ENCODE peak calls at places on chromosomes 5 and 9, in ten cellular contexts. S is CD4-positive, alpha-beta T cell; Y is uterus; M is fibroblast of mammary gland; A is gastrocnemius medialis; E is Calu3; F is GM20000; O is GM12865; U is right lobe of liver; P is activated CD8-positive, alpha-beta T cell treated with anti-CD3 and anti-CD28 coated beads for 36 hours. Q is an unnamed sample.

GRCh38 chr9:114856942-114857315 is 51.1 kb upstream of the TNFSF15 start:
- DNase-seq in U (no peak), O (no peak), M (peak), Y (no peak), E (no peak), P (no peak), S (no peak), A (no peak), F (no peak), Q (no peak)

GRCh38 chr5:72228957-72229356 is 91.1 kb downstream of the MRPS27 start:
- DNase-seq in Y (no peak), A (peak), S (no peak), P (no peak), O (no peak), F (no peak), U (no peak), M (no peak), E (no peak), Q (no peak)

GRCh38 chr5:16521561-16522090 is 56.0 kb upstream of the ZNF622 start:
- DNase-seq in U (no peak), Y (no peak), P (no peak), S (no peak), A (no peak), F (no peak), M (no peak), O (no peak), E (peak), Q (no peak)

GRCh38 chr9:9747787-9748186 is 865.0 kb downstream of the PTPRD start:
- DNase-seq in O (no peak), F (no peak), A (no peak), E (no peak), S (no peak), Y (no peak), U (no peak), P (no peak), M (peak), Q (no peak)

GRCh38 chr5:107446972-107447371 is 223.8 kb downstream of the EFNA5 start:
- DNase-seq in S (no peak), P (no peak), U (no peak), M (no peak), O (no peak), Y (no peak), A (no peak), E (no peak), F (no peak), Q (no peak)

GRCh38 chr5:159339451-159339850 is 9.2 kb upstream of the IL12B start:
- DNase-seq in U (no peak), A (no peak), O (no peak), S (no peak), P (no peak), F (no peak), Y (no peak), E (no peak), M (no peak), Q (no peak)

GRCh38 chr9:16825364-16825763 is 45.1 kb downstream of the BNC2 start:
- DNase-seq in Y (no peak), M (peak), U (no peak), A (no peak), P (no peak), F (no peak), S (no peak), E (no peak), O (no peak), Q (no peak)

GRCh38 chr5:73232266-73233041 is 59.5 kb downstream of the TMEM174 start:
- DNase-seq in P (peak), M (no peak), S (no peak), A (no peak), O (no peak), E (no peak), Y (no peak), F (no peak), U (no peak), Q (no peak)

GRCh38 chr9:3500044-3500443 is 25.8 kb downstream of the RFX3 start:
- DNase-seq in U (no peak), F (no peak), Y (no peak), P (no peak), A (no peak), O (peak), E (no peak), M (no peak), S (no peak), Q (no peak)

GRCh38 chr5:143314664-143315063 is 88.8 kb downstream of the NR3C1 start:
- DNase-seq in A (no peak), P (no peak), O (peak), E (no peak), Y (no peak), U (no peak), F (no peak), M (peak), S (no peak), Q (no peak)

GRCh38 chr5:137751869-137752491 is 2.2 kb downstream of the HNRNPA0 start:
- DNase-seq in P (peak), M (peak), F (no peak), A (no peak), Y (no peak), S (no peak), U (no peak), E (peak), O (peak), Q (no peak)

DNA sequence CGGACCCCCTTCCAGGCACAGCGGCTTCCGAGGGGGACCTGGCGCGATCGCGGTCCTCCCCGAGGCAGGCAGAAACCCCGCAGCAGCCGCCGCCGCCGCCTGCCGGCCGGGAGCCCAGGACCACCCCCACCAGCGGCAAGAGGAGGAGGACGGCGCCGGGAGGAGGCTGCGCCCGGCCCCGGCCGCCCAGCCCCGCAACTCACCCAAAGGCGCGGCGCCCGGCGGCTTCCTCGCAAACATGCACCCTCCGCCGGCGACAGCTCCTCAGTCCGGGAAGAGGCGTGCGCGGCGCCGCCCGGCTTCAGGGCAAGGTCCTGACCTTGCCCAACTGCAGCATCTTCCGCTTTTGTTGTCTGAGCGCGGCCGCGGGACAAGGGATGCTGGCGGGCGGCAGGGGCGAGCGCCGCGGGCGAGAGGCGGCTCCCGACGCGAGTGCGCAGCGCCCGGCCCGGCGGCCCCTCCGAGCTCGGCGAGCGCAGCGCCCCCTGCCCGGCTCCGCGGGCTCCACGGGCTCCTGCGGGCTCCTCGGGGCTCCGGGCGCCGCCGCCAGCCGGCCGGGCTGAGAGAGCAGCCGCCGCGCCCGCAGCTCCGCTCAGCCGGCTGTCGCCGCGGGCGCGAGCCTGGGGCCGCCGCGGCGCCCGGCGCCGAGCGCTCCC is 504 bp downstream of the CTNND2 start:
- DNase-seq in A (no peak), P (peak), E (peak), F (peak), Y (no peak), O (peak), S (no peak), U (peak), M (no peak), Q (peak)
- TF ChIP-seq CTCF in A (no peak), P (no peak), E (peak), F (no peak), Y (no peak), O (no peak), S (no peak), U (peak), M (no peak), Q (peak)

GRCh38 chr5:115842089-115842881 is 550 bp downstream of the AP3S1 start:
- DNase-seq in A (no peak), M (peak), P (peak), S (peak), F (peak), U (no peak), E (peak), Y (no peak), O (peak), Q (no peak)
- TF ChIP-seq CTCF in A (peak), M (no peak), P (no peak), S (no peak), F (no peak), U (peak), E (no peak), Y (peak), O (no peak), Q (no peak)

GRCh38 chr5:141196363-141196762 is 3.1 kb upstream of the PCDHB11 start:
- DNase-seq in Y (no peak), U (no peak), P (no peak), E (no peak), M (no peak), O (no peak), S (no peak), A (no peak), F (no peak), Q (no peak)

GRCh38 chr5:141186897-141187512 is at the start of gene PCDHB9:
- DNase-seq in E (peak), S (peak), P (peak), M (peak), U (no peak), F (no peak), A (no peak), O (peak), Y (no peak), Q (no peak)

DNA sequence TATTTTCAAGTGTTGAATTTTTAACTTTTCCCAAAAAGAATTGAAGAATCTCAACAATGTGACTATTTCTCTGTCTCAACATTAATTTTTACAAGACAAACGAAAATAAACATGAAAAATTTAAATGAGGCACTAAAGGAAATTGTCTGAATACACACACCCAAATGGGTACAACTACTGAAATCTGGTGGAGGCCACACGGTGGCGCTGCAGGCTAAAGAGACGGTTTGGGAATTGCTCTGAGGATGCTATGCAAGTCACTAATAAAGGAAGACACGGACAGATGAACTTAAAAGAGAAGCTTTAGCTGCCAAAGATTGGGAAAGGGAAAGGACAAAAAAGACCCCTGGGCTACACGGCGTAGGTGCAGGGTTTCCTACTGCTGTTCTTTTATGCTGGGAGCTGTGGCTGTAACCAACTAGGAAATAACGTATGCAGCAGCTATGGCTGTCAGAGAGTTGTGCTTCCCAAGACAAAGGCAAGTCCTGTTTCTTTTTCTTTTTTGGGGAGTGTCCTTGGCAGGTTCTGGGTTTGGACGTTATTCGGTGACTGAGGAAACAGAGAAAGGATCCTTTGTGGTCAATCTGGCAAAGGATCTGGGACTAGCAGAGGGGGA is at the start of gene PCDHB10:
- DNase-seq in F (no peak), E (peak), Y (no peak), A (no peak), P (peak), U (no peak), S (no peak), O (peak), M (peak), Q (no peak)
- TF ChIP-seq CTCF in F (no peak), E (no peak), Y (peak), A (peak), P (peak), U (peak), S (peak), O (peak), M (peak), Q (peak)

GRCh38 chr9:120729796-120730195 is 15.5 kb upstream of the MEGF9 start:
- DNase-seq in A (no peak), E (no peak), F (no peak), O (peak), P (no peak), S (no peak), Y (no peak), U (no peak), M (no peak), Q (no peak)
- TF ChIP-seq CTCF in A (no peak), E (no peak), F (peak), O (peak), P (peak), S (no peak), Y (no peak), U (peak), M (peak), Q (no peak)

GRCh38 chr5:57621624-57622023 is 139.0 kb upstream of the ACTBL2 start:
- DNase-seq in P (no peak), S (no peak), U (no peak), A (no peak), Y (no peak), M (no peak), F (no peak), O (no peak), E (no peak), Q (no peak)

GRCh38 chr5:57613726-57614125 is 131.1 kb upstream of the ACTBL2 start:
- DNase-seq in U (no peak), Y (no peak), A (no peak), S (no peak), M (no peak), P (no peak), O (no peak), E (no peak), F (no peak), Q (no peak)

GRCh38 chr5:57618767-57619381 is 136.3 kb upstream of the ACTBL2 start:
- DNase-seq in M (no peak), S (no peak), O (no peak), P (no peak), Y (no peak), U (no peak), E (no peak), F (no peak), A (no peak), Q (no peak)
- TF ChIP-seq CTCF in M (no peak), S (no peak), O (no peak), P (no peak), Y (no peak), U (no peak), E (no peak), F (no peak), A (no peak), Q (no peak)

DNA sequence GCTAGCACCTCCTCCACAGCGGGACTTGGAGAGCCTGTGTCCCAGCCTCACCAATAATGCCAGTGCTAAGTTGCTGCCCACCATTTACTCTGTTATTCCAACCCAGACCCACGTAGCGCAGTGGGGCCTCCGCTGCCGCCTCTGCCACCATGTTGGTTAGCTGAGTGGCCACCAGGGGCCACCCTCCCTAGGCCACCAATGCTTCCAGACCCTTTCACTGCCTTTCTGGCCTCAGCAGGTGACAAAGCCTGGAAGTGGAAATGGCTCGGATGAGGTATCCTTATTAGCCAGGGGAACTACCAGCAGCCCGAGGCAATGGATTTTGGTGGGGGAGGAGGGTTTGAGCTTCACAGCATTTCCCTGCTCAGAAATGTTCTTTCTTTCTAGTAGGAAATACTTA is 110.1 kb downstream of the OSTF1 start:
- DNase-seq in O (no peak), S (no peak), F (no peak), U (no peak), E (no peak), M (no peak), Y (no peak), A (no peak), P (no peak), Q (no peak)
- TF ChIP-seq CTCF in O (no peak), S (no peak), F (no peak), U (no peak), E (no peak), M (no peak), Y (no peak), A (no peak), P (no peak), Q (no peak)

GRCh38 chr9:1875251-1875851 is 139.8 kb upstream of the SMARCA2 start:
- DNase-seq in Y (no peak), E (no peak), U (no peak), M (no peak), P (no peak), O (peak), S (no peak), A (no peak), F (no peak), Q (no peak)

GRCh38 chr9:1871486-1872181 is 143.5 kb upstream of the SMARCA2 start:
- DNase-seq in A (no peak), O (peak), Y (no peak), S (no peak), E (no peak), U (no peak), F (no peak), M (no peak), P (peak), Q (no peak)

GRCh38 chr9:1870915-1871314 is 144.2 kb upstream of the SMARCA2 start:
- DNase-seq in O (no peak), Y (no peak), P (no peak), U (no peak), M (no peak), F (no peak), E (no peak), S (no peak), A (no peak), Q (no peak)

DNA sequence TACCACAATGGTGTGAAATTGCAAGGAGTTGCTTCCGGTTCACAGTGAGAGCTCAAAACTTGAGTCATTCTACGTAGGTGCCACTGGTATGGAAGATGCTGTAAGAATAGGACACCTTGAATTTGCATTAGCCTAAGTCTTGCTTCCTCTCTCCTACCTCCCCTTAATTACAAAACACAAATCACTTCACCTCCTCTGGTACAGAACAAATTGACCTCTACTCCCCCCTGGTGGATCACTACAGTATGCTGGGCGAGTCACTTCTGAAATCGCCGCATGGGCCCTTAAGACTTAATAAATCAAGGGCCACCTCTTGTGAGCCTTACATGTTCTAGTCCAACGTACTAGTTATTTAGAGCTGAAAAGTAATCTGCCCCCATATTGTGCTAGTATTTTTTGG is 145.3 kb upstream of the SMARCA2 start:
- DNase-seq in M (peak), F (peak), P (peak), O (peak), A (no peak), Y (no peak), S (no peak), U (no peak), E (peak), Q (no peak)
- TF ChIP-seq CTCF in M (peak), F (peak), P (peak), O (peak), A (no peak), Y (no peak), S (peak), U (peak), E (peak), Q (no peak)

GRCh38 chr9:131020388-131020787 is 11.4 kb downstream of the LAMC3 start:
- DNase-seq in Y (no peak), P (no peak), A (no peak), M (peak), S (no peak), F (no peak), U (no peak), E (no peak), O (no peak), Q (no peak)

GRCh38 chr9:131017067-131017466 is 8.1 kb downstream of the LAMC3 start:
- DNase-seq in Y (no peak), E (no peak), S (no peak), A (no peak), F (no peak), U (no peak), O (no peak), P (no peak), M (no peak), Q (no peak)

GRCh38 chr9:131019387-131020239 is 10.6 kb downstream of the LAMC3 start:
- DNase-seq in E (no peak), U (no peak), S (no peak), F (no peak), O (no peak), P (no peak), A (no peak), Y (no peak), M (peak), Q (no peak)

GRCh38 chr9:131020862-131021261 is 11.9 kb downstream of the LAMC3 start:
- DNase-seq in S (no peak), E (no peak), A (no peak), U (no peak), M (no peak), P (no peak), Y (no peak), O (no peak), F (no peak), Q (no peak)

DNA sequence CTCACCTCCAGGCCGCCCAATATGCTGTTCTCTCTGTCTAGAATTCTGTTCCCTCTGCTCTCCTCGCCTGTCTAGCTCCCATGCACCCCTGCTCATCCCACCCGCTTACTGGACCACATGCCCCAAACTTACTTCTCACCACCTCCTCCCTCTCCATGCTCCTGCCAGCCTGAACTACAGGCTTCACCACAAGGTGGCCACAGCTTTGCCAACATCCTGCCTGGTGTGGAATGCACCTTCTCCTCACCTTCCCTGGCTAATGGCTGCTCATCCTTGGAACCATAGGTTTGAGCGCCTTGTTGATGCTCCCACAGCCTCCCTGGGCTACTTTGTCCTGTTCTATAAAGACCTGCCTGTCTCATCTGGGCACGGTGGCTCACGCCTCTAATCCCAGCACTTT is 9.6 kb downstream of the LAMC3 start:
- DNase-seq in E (peak), M (no peak), U (no peak), P (no peak), F (no peak), S (no peak), Y (no peak), O (no peak), A (no peak), Q (no peak)
- TF ChIP-seq CTCF in E (peak), M (peak), U (no peak), P (no peak), F (no peak), S (no peak), Y (no peak), O (no peak), A (no peak), Q (no peak)